ENCODE peak calls at places on chromosomes 16 and 17, in ten cellular contexts. One of them, this sample, is unnamed.

GRCh38 chr16:68416057-68417046 is 32.0 kb downstream of the SMPD3 start:
- DNase-seq in posterior cingulate gyrus: no peak
- DNase-seq in stimulated activated CD4-positive, alpha-beta T cell treated with anti-CD3 and anti-CD28 coated beads, Interleukin-2, amount 100 ng/mL, for 24 hours: no peak
- DNase-seq in NAMALWA: no peak
- DNase-seq in HTR-8/SVneo: no peak
- DNase-seq in T-helper 17 cell: no peak
- DNase-seq in body of pancreas: peak
- DNase-seq in T-helper 2 cell: no peak
- DNase-seq in NCI-H345: peak
- DNase-seq in WTC11: no peak
- DNase-seq in this sample: no peak

GRCh38 chr17:53492532-53492931 is 330.2 kb upstream of the KIF2B start:
- DNase-seq in posterior cingulate gyrus: no peak
- DNase-seq in stimulated activated CD4-positive, alpha-beta T cell treated with anti-CD3 and anti-CD28 coated beads, Interleukin-2, amount 100 ng/mL, for 24 hours: no peak
- DNase-seq in NAMALWA: no peak
- DNase-seq in HTR-8/SVneo: no peak
- DNase-seq in T-helper 17 cell: no peak
- DNase-seq in body of pancreas: no peak
- DNase-seq in T-helper 2 cell: no peak
- DNase-seq in NCI-H345: no peak
- DNase-seq in WTC11: no peak
- DNase-seq in this sample: no peak

GRCh38 chr16:592518-593306 is 2.8 kb downstream of the RAB40C start:
- DNase-seq in posterior cingulate gyrus: peak
- DNase-seq in stimulated activated CD4-positive, alpha-beta T cell treated with anti-CD3 and anti-CD28 coated beads, Interleukin-2, amount 100 ng/mL, for 24 hours: no peak
- DNase-seq in NAMALWA: no peak
- DNase-seq in HTR-8/SVneo: no peak
- DNase-seq in T-helper 17 cell: no peak
- DNase-seq in body of pancreas: peak
- DNase-seq in T-helper 2 cell: no peak
- DNase-seq in NCI-H345: peak
- DNase-seq in WTC11: no peak
- DNase-seq in this sample: peak

GRCh38 chr17:33316733-33317132 is 23.6 kb upstream of the ASIC2 start:
- DNase-seq in posterior cingulate gyrus: no peak
- DNase-seq in stimulated activated CD4-positive, alpha-beta T cell treated with anti-CD3 and anti-CD28 coated beads, Interleukin-2, amount 100 ng/mL, for 24 hours: no peak
- DNase-seq in NAMALWA: no peak
- DNase-seq in HTR-8/SVneo: no peak
- DNase-seq in T-helper 17 cell: no peak
- DNase-seq in body of pancreas: no peak
- DNase-seq in T-helper 2 cell: no peak
- DNase-seq in NCI-H345: no peak
- DNase-seq in WTC11: no peak
- DNase-seq in this sample: no peak

GRCh38 chr17:48502901-48503300 is 27.9 kb downstream of the HOXB1 start:
- DNase-seq in posterior cingulate gyrus: no peak
- DNase-seq in stimulated activated CD4-positive, alpha-beta T cell treated with anti-CD3 and anti-CD28 coated beads, Interleukin-2, amount 100 ng/mL, for 24 hours: no peak
- DNase-seq in NAMALWA: no peak
- DNase-seq in HTR-8/SVneo: no peak
- DNase-seq in T-helper 17 cell: no peak
- DNase-seq in body of pancreas: no peak
- DNase-seq in T-helper 2 cell: no peak
- DNase-seq in NCI-H345: no peak
- DNase-seq in WTC11: no peak
- DNase-seq in this sample: no peak

GRCh38 chr17:7004398-7005253 is 7.8 kb upstream of the RNASEK start:
- DNase-seq in posterior cingulate gyrus: no peak
- DNase-seq in stimulated activated CD4-positive, alpha-beta T cell treated with anti-CD3 and anti-CD28 coated beads, Interleukin-2, amount 100 ng/mL, for 24 hours: no peak
- DNase-seq in NAMALWA: peak
- DNase-seq in HTR-8/SVneo: peak
- DNase-seq in T-helper 17 cell: no peak
- DNase-seq in body of pancreas: peak
- DNase-seq in T-helper 2 cell: no peak
- DNase-seq in NCI-H345: peak
- DNase-seq in WTC11: no peak
- DNase-seq in this sample: peak

GRCh38 chr16:81511371-81511770 is 66.8 kb downstream of the CMIP start:
- DNase-seq in posterior cingulate gyrus: no peak
- DNase-seq in stimulated activated CD4-positive, alpha-beta T cell treated with anti-CD3 and anti-CD28 coated beads, Interleukin-2, amount 100 ng/mL, for 24 hours: no peak
- DNase-seq in NAMALWA: no peak
- DNase-seq in HTR-8/SVneo: no peak
- DNase-seq in T-helper 17 cell: no peak
- DNase-seq in body of pancreas: no peak
- DNase-seq in T-helper 2 cell: no peak
- DNase-seq in NCI-H345: no peak
- DNase-seq in WTC11: no peak
- DNase-seq in this sample: no peak

GRCh38 chr17:55402374-55402773 is 19.3 kb downstream of the MMD start:
- DNase-seq in posterior cingulate gyrus: no peak
- DNase-seq in stimulated activated CD4-positive, alpha-beta T cell treated with anti-CD3 and anti-CD28 coated beads, Interleukin-2, amount 100 ng/mL, for 24 hours: no peak
- DNase-seq in NAMALWA: no peak
- DNase-seq in HTR-8/SVneo: no peak
- DNase-seq in T-helper 17 cell: no peak
- DNase-seq in body of pancreas: no peak
- DNase-seq in T-helper 2 cell: no peak
- DNase-seq in NCI-H345: no peak
- DNase-seq in WTC11: no peak
- DNase-seq in this sample: no peak

GRCh38 chr16:25580071-25580470 is 111.7 kb upstream of the HS3ST4 start:
- DNase-seq in posterior cingulate gyrus: no peak
- DNase-seq in stimulated activated CD4-positive, alpha-beta T cell treated with anti-CD3 and anti-CD28 coated beads, Interleukin-2, amount 100 ng/mL, for 24 hours: no peak
- DNase-seq in NAMALWA: no peak
- DNase-seq in HTR-8/SVneo: no peak
- DNase-seq in T-helper 17 cell: no peak
- DNase-seq in body of pancreas: no peak
- DNase-seq in T-helper 2 cell: no peak
- DNase-seq in NCI-H345: no peak
- DNase-seq in WTC11: peak
- DNase-seq in this sample: no peak

GRCh38 chr16:12611006-12611477 is 192.6 kb downstream of the CPPED1 start:
- DNase-seq in posterior cingulate gyrus: no peak
- DNase-seq in stimulated activated CD4-positive, alpha-beta T cell treated with anti-CD3 and anti-CD28 coated beads, Interleukin-2, amount 100 ng/mL, for 24 hours: no peak
- DNase-seq in NAMALWA: no peak
- DNase-seq in HTR-8/SVneo: no peak
- DNase-seq in T-helper 17 cell: no peak
- DNase-seq in body of pancreas: no peak
- DNase-seq in T-helper 2 cell: no peak
- DNase-seq in NCI-H345: no peak
- DNase-seq in WTC11: no peak
- DNase-seq in this sample: no peak

GRCh38 chr16:67361038-67361437 is 32.3 kb downstream of the TPPP3 start:
- DNase-seq in posterior cingulate gyrus: no peak
- DNase-seq in stimulated activated CD4-positive, alpha-beta T cell treated with anti-CD3 and anti-CD28 coated beads, Interleukin-2, amount 100 ng/mL, for 24 hours: no peak
- DNase-seq in NAMALWA: no peak
- DNase-seq in HTR-8/SVneo: no peak
- DNase-seq in T-helper 17 cell: no peak
- DNase-seq in body of pancreas: no peak
- DNase-seq in T-helper 2 cell: no peak
- DNase-seq in NCI-H345: no peak
- DNase-seq in WTC11: no peak
- DNase-seq in this sample: no peak

GRCh38 chr17:29042679-29043538 is at the start of gene PIPOX:
- DNase-seq in posterior cingulate gyrus: peak
- DNase-seq in stimulated activated CD4-positive, alpha-beta T cell treated with anti-CD3 and anti-CD28 coated beads, Interleukin-2, amount 100 ng/mL, for 24 hours: no peak
- DNase-seq in NAMALWA: peak
- DNase-seq in HTR-8/SVneo: peak
- DNase-seq in T-helper 17 cell: no peak
- DNase-seq in body of pancreas: peak
- DNase-seq in T-helper 2 cell: no peak
- DNase-seq in NCI-H345: peak
- DNase-seq in WTC11: peak
- DNase-seq in this sample: peak

GRCh38 chr17:39735882-39736281 is 1.9 kb upstream of the GRB7 start:
- DNase-seq in posterior cingulate gyrus: no peak
- DNase-seq in stimulated activated CD4-positive, alpha-beta T cell treated with anti-CD3 and anti-CD28 coated beads, Interleukin-2, amount 100 ng/mL, for 24 hours: no peak
- DNase-seq in NAMALWA: no peak
- DNase-seq in HTR-8/SVneo: no peak
- DNase-seq in T-helper 17 cell: no peak
- DNase-seq in body of pancreas: no peak
- DNase-seq in T-helper 2 cell: no peak
- DNase-seq in NCI-H345: no peak
- DNase-seq in WTC11: no peak
- DNase-seq in this sample: no peak

GRCh38 chr17:8955560-8955959 is 9.9 kb downstream of the PIK3R5 start:
- DNase-seq in posterior cingulate gyrus: no peak
- DNase-seq in stimulated activated CD4-positive, alpha-beta T cell treated with anti-CD3 and anti-CD28 coated beads, Interleukin-2, amount 100 ng/mL, for 24 hours: no peak
- DNase-seq in NAMALWA: no peak
- DNase-seq in HTR-8/SVneo: no peak
- DNase-seq in T-helper 17 cell: no peak
- DNase-seq in body of pancreas: peak
- DNase-seq in T-helper 2 cell: no peak
- DNase-seq in NCI-H345: no peak
- DNase-seq in WTC11: no peak
- DNase-seq in this sample: no peak

GRCh38 chr17:2101448-2102257 is 46.8 kb downstream of the HIC1 start:
- DNase-seq in posterior cingulate gyrus: no peak
- DNase-seq in stimulated activated CD4-positive, alpha-beta T cell treated with anti-CD3 and anti-CD28 coated beads, Interleukin-2, amount 100 ng/mL, for 24 hours: peak
- DNase-seq in NAMALWA: no peak
- DNase-seq in HTR-8/SVneo: no peak
- DNase-seq in T-helper 17 cell: no peak
- DNase-seq in body of pancreas: peak
- DNase-seq in T-helper 2 cell: no peak
- DNase-seq in NCI-H345: no peak
- DNase-seq in WTC11: no peak
- DNase-seq in this sample: peak

GRCh38 chr16:24499193-24499814 is 40.1 kb upstream of the RBBP6 start:
- DNase-seq in posterior cingulate gyrus: peak
- DNase-seq in stimulated activated CD4-positive, alpha-beta T cell treated with anti-CD3 and anti-CD28 coated beads, Interleukin-2, amount 100 ng/mL, for 24 hours: peak
- DNase-seq in NAMALWA: peak
- DNase-seq in HTR-8/SVneo: peak
- DNase-seq in T-helper 17 cell: no peak
- DNase-seq in body of pancreas: peak
- DNase-seq in T-helper 2 cell: no peak
- DNase-seq in NCI-H345: no peak
- DNase-seq in WTC11: peak
- DNase-seq in this sample: no peak

GRCh38 chr17:63932008-63932561 is at the start of gene CD79B:
- DNase-seq in posterior cingulate gyrus: no peak
- DNase-seq in stimulated activated CD4-positive, alpha-beta T cell treated with anti-CD3 and anti-CD28 coated beads, Interleukin-2, amount 100 ng/mL, for 24 hours: peak
- DNase-seq in NAMALWA: peak
- DNase-seq in HTR-8/SVneo: no peak
- DNase-seq in T-helper 17 cell: no peak
- DNase-seq in body of pancreas: no peak
- DNase-seq in T-helper 2 cell: no peak
- DNase-seq in NCI-H345: no peak
- DNase-seq in WTC11: no peak
- DNase-seq in this sample: no peak

This sample was measured in SHP77.